ENCODE peak calls at places on chromosomes 5 and 9, in nine cellular contexts. Y is fibroblast of the aortic adventitia; M is AG04450; N is OCI-LY7; G is choroid plexus epithelial cell; B is neural crest cell; K is Calu3; I is CD8-positive, alpha-beta T cell; O is lower lobe of right lung. Q is an unnamed sample.

GRCh38 chr5:78341445-78341844 is 19.0 kb upstream of the SCAMP1 start:
- DNase-seq in Y (no peak), M (no peak), N (no peak), G (peak), B (no peak), K (no peak), I (no peak), O (no peak), Q (no peak)

GRCh38 chr9:18235181-18235908 is 238.6 kb upstream of the ADAMTSL1 start:
- DNase-seq in Y (no peak), M (no peak), N (no peak), G (no peak), B (no peak), K (no peak), I (no peak), O (no peak), Q (no peak)

GRCh38 chr5:85602843-85603242 is 1014.9 kb upstream of the COX7C start:
- DNase-seq in Y (no peak), M (no peak), N (no peak), G (no peak), B (no peak), K (no peak), I (no peak), O (no peak), Q (no peak)

GRCh38 chr5:54867310-54867944 is 118.0 kb downstream of the ESM1 start:
- DNase-seq in Y (peak), M (no peak), N (peak), G (peak), B (no peak), K (no peak), I (no peak), O (no peak), Q (peak)

GRCh38 chr5:95417971-95418370 is 26.8 kb downstream of the FAM81B start:
- DNase-seq in Y (no peak), M (no peak), N (no peak), G (peak), B (no peak), K (no peak), I (no peak), O (no peak), Q (no peak)

GRCh38 chr5:39138892-39139291 is 64.7 kb upstream of the RICTOR start:
- DNase-seq in Y (peak), M (peak), N (no peak), G (peak), B (no peak), K (no peak), I (no peak), O (no peak), Q (no peak)

GRCh38 chr5:53882637-53883036 is 322.2 kb downstream of the NDUFS4 start:
- DNase-seq in Y (peak), M (no peak), N (no peak), G (peak), B (no peak), K (no peak), I (no peak), O (no peak), Q (peak)

GRCh38 chr9:123356851-123357747 is 1.1 kb downstream of the CRB2 start:
- DNase-seq in Y (no peak), M (no peak), N (no peak), G (no peak), B (peak), K (no peak), I (no peak), O (no peak), Q (peak)

GRCh38 chr5:113224605-113225065 is 210.2 kb downstream of the TSSK1B start:
- DNase-seq in Y (no peak), M (no peak), N (no peak), G (peak), B (no peak), K (no peak), I (no peak), O (no peak), Q (no peak)

GRCh38 chr9:114824130-114824529 is 18.3 kb upstream of the TNFSF15 start:
- DNase-seq in Y (peak), M (peak), N (no peak), G (peak), B (no peak), K (no peak), I (no peak), O (no peak), Q (no peak)

GRCh38 chr9:132239999-132240859 is 78.4 kb downstream of the NTNG2 start:
- DNase-seq in Y (no peak), M (no peak), N (no peak), G (no peak), B (no peak), K (no peak), I (no peak), O (peak), Q (peak)

GRCh38 chr5:104179057-104179456 is 616.5 kb upstream of the NUDT12 start:
- DNase-seq in Y (peak), M (no peak), N (peak), G (peak), B (no peak), K (peak), I (no peak), O (no peak), Q (peak)

GRCh38 chr5:131377785-131378325 is 114.0 kb downstream of the CDC42SE2 start:
- DNase-seq in Y (no peak), M (peak), N (no peak), G (peak), B (no peak), K (no peak), I (no peak), O (no peak), Q (no peak)

GRCh38 chr5:95439801-95440493 is 48.8 kb downstream of the FAM81B start:
- DNase-seq in Y (no peak), M (no peak), N (no peak), G (no peak), B (no peak), K (no peak), I (no peak), O (no peak), Q (no peak)

GRCh38 chr9:131986089-131986488 is 93.6 kb downstream of the MED27 start:
- DNase-seq in Y (no peak), M (no peak), N (no peak), G (no peak), B (no peak), K (no peak), I (no peak), O (no peak), Q (no peak)

GRCh38 chr9:81150016-81150625 is 539.2 kb downstream of the TLE1 start:
- DNase-seq in Y (no peak), M (no peak), N (no peak), G (no peak), B (no peak), K (no peak), I (no peak), O (no peak), Q (no peak)

GRCh38 chr5:138336952-138337684 is 948 bp upstream of the FAM53C start:
- DNase-seq in Y (no peak), M (peak), N (no peak), G (peak), B (no peak), K (peak), I (no peak), O (peak), Q (peak)

GRCh38 chr9:109213300-109214121 is 46.5 kb upstream of the FRRS1L start:
- DNase-seq in Y (no peak), M (no peak), N (no peak), G (no peak), B (no peak), K (no peak), I (no peak), O (no peak), Q (no peak)

GRCh38 chr9:136997830-136998234 is 1.5 kb upstream of the CLIC3 start:
- DNase-seq in Y (no peak), M (no peak), N (no peak), G (peak), B (no peak), K (no peak), I (peak), O (no peak), Q (peak)

GRCh38 chr5:53397845-53398244 is 82.6 kb upstream of the FST start:
- DNase-seq in Y (peak), M (no peak), N (no peak), G (peak), B (no peak), K (peak), I (no peak), O (no peak), Q (peak)

GRCh38 chr9:89848060-89849040 is 243.5 kb downstream of the GADD45G start:
- DNase-seq in Y (no peak), M (no peak), N (no peak), G (no peak), B (no peak), K (no peak), I (no peak), O (no peak), Q (no peak)

GRCh38 chr9:130208600-130209347 is 36.6 kb downstream of the NCS1 start:
- DNase-seq in Y (no peak), M (no peak), N (no peak), G (no peak), B (no peak), K (no peak), I (no peak), O (no peak), Q (peak)

GRCh38 chr9:5455181-5455580 is 4.8 kb downstream of the CD274 start:
- DNase-seq in Y (peak), M (no peak), N (no peak), G (peak), B (no peak), K (no peak), I (no peak), O (no peak), Q (peak)

GRCh38 chr9:98867434-98868168 is 60.1 kb downstream of the GALNT12 start:
- DNase-seq in Y (peak), M (peak), N (peak), G (peak), B (no peak), K (no peak), I (no peak), O (peak), Q (no peak)

GRCh38 chr5:96978812-96979449 is 43.1 kb downstream of the LNPEP start:
- DNase-seq in Y (no peak), M (peak), N (no peak), G (peak), B (no peak), K (no peak), I (no peak), O (no peak), Q (no peak)

GRCh38 chr9:97475079-97475478 is 26.4 kb upstream of the TMOD1 start:
- DNase-seq in Y (no peak), M (peak), N (no peak), G (peak), B (no peak), K (no peak), I (no peak), O (no peak), Q (no peak)

GRCh38 chr5:40834391-40834848 is 602 bp downstream of the RPL37 start:
- DNase-seq in Y (peak), M (no peak), N (peak), G (peak), B (no peak), K (no peak), I (peak), O (no peak), Q (no peak)

GRCh38 chr9:8855046-8855445 is 1055.5 kb upstream of the DMAC1 start:
- DNase-seq in Y (peak), M (no peak), N (no peak), G (peak), B (no peak), K (no peak), I (no peak), O (no peak), Q (peak)

GRCh38 chr5:95822408-95823240 is at the start of gene GLRX:
- DNase-seq in Y (peak), M (peak), N (peak), G (peak), B (peak), K (peak), I (peak), O (peak), Q (peak)

GRCh38 chr9:32665101-32665500 is 29.6 kb upstream of the TAF1L start:
- DNase-seq in Y (no peak), M (no peak), N (no peak), G (peak), B (no peak), K (no peak), I (no peak), O (no peak), Q (no peak)

GRCh38 chr9:121055642-121056143 is 5.6 kb upstream of the C5 start:
- DNase-seq in Y (peak), M (no peak), N (peak), G (peak), B (no peak), K (peak), I (no peak), O (no peak), Q (peak)

GRCh38 chr5:33275921-33276705 is 164.7 kb upstream of the TARS1 start:
- DNase-seq in Y (peak), M (no peak), N (no peak), G (no peak), B (no peak), K (no peak), I (no peak), O (no peak), Q (no peak)

GRCh38 chr9:104091708-104092107 is 2.4 kb upstream of the SMC2 start:
- DNase-seq in Y (peak), M (peak), N (peak), G (peak), B (no peak), K (no peak), I (no peak), O (no peak), Q (peak)

GRCh38 chr5:177330991-177331837 is 19.5 kb upstream of the MXD3 start:
- DNase-seq in Y (no peak), M (no peak), N (no peak), G (no peak), B (no peak), K (no peak), I (no peak), O (peak), Q (peak)

GRCh38 chr9:7185612-7186011 is 427.8 kb downstream of the KDM4C start:
- DNase-seq in Y (peak), M (peak), N (no peak), G (peak), B (no peak), K (peak), I (no peak), O (no peak), Q (no peak)

DNA sequence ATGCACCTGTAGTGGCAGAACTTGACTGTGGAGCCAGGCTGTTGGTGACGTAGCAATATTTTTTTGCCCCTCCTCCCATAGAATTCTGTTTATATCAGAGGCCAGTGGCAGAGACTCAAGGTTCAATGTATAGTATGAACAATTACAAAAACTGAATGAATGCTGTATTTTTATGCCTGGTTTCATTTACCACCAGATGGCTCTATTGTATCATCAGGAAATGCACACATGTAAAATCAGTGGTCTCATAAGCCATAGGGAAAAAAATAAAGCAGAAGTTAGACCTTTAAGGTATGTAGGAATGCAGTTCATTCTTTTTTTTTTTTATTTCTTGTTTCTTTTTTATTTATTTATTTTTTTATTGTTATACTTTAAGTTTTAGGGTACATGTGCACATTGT is 43.6 kb downstream of the CCDC192 start:
- DNase-seq in Y (peak), M (peak), N (peak), G (peak), B (no peak), K (no peak), I (no peak), O (no peak), Q (no peak)
- TF ChIP-seq CTCF in Y (peak), M (peak), N (peak), G (peak), B (peak), K (peak), I (no peak), O (peak), Q (peak)

DNA sequence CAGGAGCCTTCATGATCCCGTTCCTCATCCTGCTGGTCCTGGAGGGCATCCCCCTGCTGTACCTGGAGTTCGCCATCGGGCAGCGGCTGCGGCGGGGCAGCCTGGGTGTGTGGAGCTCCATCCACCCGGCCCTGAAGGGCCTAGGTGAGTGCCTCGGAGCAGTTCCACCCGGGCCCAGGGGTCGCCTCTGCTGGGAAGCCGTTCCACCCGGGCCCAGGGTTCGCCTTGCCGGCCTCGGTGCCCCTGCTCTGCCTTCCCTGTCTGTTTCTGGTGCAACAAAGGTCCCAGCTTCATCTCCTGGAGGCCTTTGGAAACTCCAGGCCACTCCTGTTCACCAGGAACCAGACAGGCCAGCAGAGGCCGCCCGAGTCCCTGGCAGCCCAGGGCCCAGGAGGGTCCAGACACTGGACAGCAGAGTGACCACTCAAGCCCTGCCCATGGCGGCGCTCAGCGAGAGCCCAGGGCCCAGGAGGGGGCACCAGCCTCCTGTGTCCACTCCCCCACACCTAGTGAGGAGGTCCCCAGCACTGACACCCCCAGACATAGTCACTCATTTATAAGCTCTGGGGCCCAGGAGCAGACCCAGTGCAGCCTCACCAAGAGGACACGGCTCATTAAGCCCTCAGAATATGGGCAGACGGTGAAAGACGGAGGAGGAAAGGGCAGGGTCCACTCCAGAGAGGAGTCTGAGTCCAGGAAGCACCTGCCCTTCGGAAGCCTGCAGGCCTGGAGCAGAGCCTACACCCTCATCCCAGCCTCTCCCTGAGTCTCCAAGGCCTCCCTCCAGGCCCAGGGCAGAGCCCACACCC is 7.6 kb downstream of the SLC6A19 start:
- DNase-seq in Y (peak), M (no peak), N (no peak), G (peak), B (peak), K (peak), I (no peak), O (peak), Q (peak)
- TF ChIP-seq CTCF in Y (peak), M (peak), N (peak), G (peak), B (peak), K (peak), I (no peak), O (peak), Q (peak)

GRCh38 chr9:134597957-134598883 is 43.4 kb upstream of the COL5A1 start:
- DNase-seq in Y (no peak), M (no peak), N (no peak), G (no peak), B (no peak), K (no peak), I (no peak), O (no peak), Q (peak)
- TF ChIP-seq CTCF in Y (no peak), M (no peak), N (no peak), G (no peak), B (no peak), K (no peak), I (no peak), O (no peak), Q (no peak)

GRCh38 chr9:87499455-87500015 is 1.9 kb downstream of the DAPK1 start:
- DNase-seq in Y (no peak), M (no peak), N (no peak), G (no peak), B (no peak), K (no peak), I (no peak), O (no peak), Q (no peak)

GRCh38 chr9:87498816-87499454 is 1.3 kb downstream of the DAPK1 start:
- DNase-seq in Y (no peak), M (no peak), N (no peak), G (no peak), B (peak), K (peak), I (no peak), O (no peak), Q (peak)

GRCh38 chr9:87497604-87498045 is at the start of gene DAPK1:
- DNase-seq in Y (peak), M (no peak), N (no peak), G (peak), B (peak), K (peak), I (no peak), O (peak), Q (peak)

GRCh38 chr9:87497080-87497603 is 525 bp upstream of the DAPK1 start:
- DNase-seq in Y (no peak), M (no peak), N (no peak), G (no peak), B (no peak), K (no peak), I (no peak), O (no peak), Q (peak)

GRCh38 chr9:87498046-87498815 is 564 bp downstream of the DAPK1 start:
- DNase-seq in Y (peak), M (no peak), N (no peak), G (peak), B (peak), K (peak), I (no peak), O (peak), Q (peak)
- TF ChIP-seq CTCF in Y (peak), M (no peak), N (no peak), G (peak), B (peak), K (no peak), I (no peak), O (no peak), Q (peak)

GRCh38 chr5:34881246-34881645 is 34.1 kb downstream of the RAD1 start:
- DNase-seq in Y (no peak), M (no peak), N (no peak), G (no peak), B (no peak), K (no peak), I (no peak), O (no peak), Q (no peak)

GRCh38 chr5:34870382-34870781 is 31.4 kb downstream of the TTC23L start:
- DNase-seq in Y (no peak), M (no peak), N (no peak), G (no peak), B (no peak), K (no peak), I (no peak), O (no peak), Q (no peak)

GRCh38 chr5:34876275-34876674 is 37.3 kb downstream of the TTC23L start:
- DNase-seq in Y (no peak), M (no peak), N (no peak), G (no peak), B (no peak), K (no peak), I (no peak), O (no peak), Q (no peak)
- TF ChIP-seq CTCF in Y (no peak), M (no peak), N (no peak), G (no peak), B (no peak), K (no peak), I (no peak), O (no peak), Q (no peak)

GRCh38 chr9:73079326-73079725 is 72.3 kb upstream of the ANXA1 start:
- DNase-seq in Y (no peak), M (no peak), N (peak), G (no peak), B (no peak), K (peak), I (no peak), O (no peak), Q (no peak)
- TF ChIP-seq CTCF in Y (no peak), M (no peak), N (peak), G (no peak), B (no peak), K (no peak), I (no peak), O (peak), Q (no peak)